ENCODE peak calls at places on chromosomes 4 and X, in five cellular contexts. U is heart right ventricle, T is mammary epithelial cell, L is heart left ventricle, E is IMR-90. P is an unnamed sample.

GRCh38 chr4:84938316-84938715 is 28.2 kb downstream of the WDFY3 start:
- DNase-seq in T (peak; percentile 33), E (peak; percentile 68), U (no peak), L (peak; percentile 30), P (no peak)

GRCh38 chr4:73021634-73022033 is 47.9 kb downstream of the COX18 start:
- DNase-seq in E (peak; percentile 31), L (no peak), T (peak; percentile 34), U (no peak), P (no peak)

GRCh38 chr4:151359576-151359975 is 34.2 kb upstream of the SH3D19 start:
- DNase-seq in T (no peak), E (no peak), U (no peak), L (no peak), P (no peak)

GRCh38 chrX:114580336-114580735 is 3.5 kb upstream of the HTR2C start:
- DNase-seq in U (no peak), L (no peak), E (no peak), T (no peak), P (no peak)

GRCh38 chr4:158172196-158172557 is 648 bp downstream of the GASK1B start:
- DNase-seq in U (no peak), L (no peak), T (peak; percentile 37), E (peak; percentile 63), P (no peak)

GRCh38 chrX:94961730-94962129 is 1287.7 kb downstream of the FAM133A start:
- DNase-seq in T (no peak), L (no peak), E (no peak), U (no peak), P (no peak)

GRCh38 chr4:85737254-85737653 is 262.3 kb downstream of the ARHGAP24 start:
- DNase-seq in E (no peak), U (no peak), L (no peak), T (no peak), P (no peak)

GRCh38 chr4:178556796-178557195 is 1114.6 kb upstream of the AGA start:
- DNase-seq in L (no peak), E (no peak), U (no peak), T (no peak), P (no peak)

GRCh38 chr4:172830295-172830764 is 338.3 kb upstream of the GALNT7 start:
- DNase-seq in L (no peak), U (no peak), T (no peak), E (peak; percentile 21), P (no peak)

GRCh38 chr4:56311299-56311975 is 75.9 kb downstream of the AASDH start:
- DNase-seq in L (no peak), T (no peak), E (no peak), U (no peak), P (no peak)

GRCh38 chr4:30720021-30720655 is at the start of gene PCDH7:
- DNase-seq in U (peak; percentile 23), E (peak; percentile 73), T (peak; percentile 74), L (peak; percentile 39), P (peak; percentile 55)

GRCh38 chr4:151485541-151486131 is 76.7 kb downstream of the FHIP1A start:
- DNase-seq in U (no peak), L (no peak), T (no peak), E (no peak), P (no peak)

GRCh38 chr4:145870155-145871020 is 68.2 kb downstream of the ZNF827 start:
- DNase-seq in T (peak; percentile 18), L (no peak), E (no peak), U (no peak), P (no peak)

GRCh38 chrX:23035493-23035892 is 35.7 kb downstream of the DDX53 start:
- DNase-seq in U (no peak), T (no peak), L (no peak), E (no peak), P (no peak)

GRCh38 chr4:32847466-32847865 is 2127.3 kb downstream of the PCDH7 start:
- DNase-seq in U (no peak), E (no peak), T (no peak), L (no peak), P (no peak)

GRCh38 chrX:43448688-43449087 is 207.4 kb upstream of the MAOA start:
- DNase-seq in U (no peak), T (no peak), E (no peak), L (no peak), P (no peak)

GRCh38 chr4:4269326-4269725 is 20.6 kb downstream of the LYAR start:
- DNase-seq in L (no peak), E (no peak), U (no peak), T (no peak), P (no peak)

GRCh38 chr4:123819362-123820035 is 422.9 kb downstream of the SPRY1 start:
- DNase-seq in L (no peak), E (no peak), U (no peak), T (peak; percentile 82), P (no peak)

GRCh38 chr4:136012250-136012649 is 1520.0 kb downstream of the PCDH18 start:
- DNase-seq in T (no peak), U (no peak), E (no peak), L (no peak), P (no peak)

GRCh38 chrX:9912341-9912740 is 54.8 kb upstream of the CLDN34 start:
- DNase-seq in T (peak; percentile 67), L (no peak), U (no peak), E (peak; percentile 45), P (no peak)

GRCh38 chrX:74670028-74670427 is 55.6 kb upstream of the RLIM start:
- DNase-seq in E (no peak), L (no peak), U (no peak), T (no peak), P (no peak)

GRCh38 chrX:151098996-151099395 is 77.4 kb upstream of the GPR50 start:
- DNase-seq in E (no peak), U (no peak), T (no peak), L (no peak), P (no peak)

GRCh38 chrX:41491267-41492004 is 44.3 kb downstream of the NYX start:
- DNase-seq in E (peak; percentile 96), L (no peak), T (peak; percentile 90), U (no peak), P (no peak)

GRCh38 chr4:152211936-152212675 is 323.8 kb downstream of the FBXW7 start:
- DNase-seq in U (no peak), E (no peak), T (no peak), L (no peak), P (no peak)

GRCh38 chr4:139558235-139559094 is 2.4 kb upstream of the SETD7 start:
- DNase-seq in E (no peak), U (no peak), L (no peak), T (no peak), P (no peak)

GRCh38 chr4:139557506-139558110 is 1.6 kb upstream of the SETD7 start:
- DNase-seq in T (no peak), L (no peak), E (no peak), U (no peak), P (no peak)

GRCh38 chr4:139560396-139561084 is 4.5 kb upstream of the SETD7 start:
- DNase-seq in U (no peak), T (no peak), L (peak; percentile 43), E (no peak), P (no peak)

GRCh38 chr4:139559692-139560091 is 3.7 kb upstream of the SETD7 start:
- DNase-seq in U (no peak), E (no peak), T (no peak), L (peak; percentile 34), P (no peak)

GRCh38 chr4:139559095-139559490 is 3.1 kb upstream of the SETD7 start:
- DNase-seq in U (no peak), T (no peak), L (no peak), E (no peak), P (no peak)
- H3K27ac ChIP-seq in U (no peak overlapping the region), T (no peak overlapping the region), L (peak overlapping the region; percentile 78), E (no peak overlapping the region), P (peak overlapping the region; percentile 47)

GRCh38 chr4:2044542-2045517 is 14.3 kb upstream of the NAT8L start:
- DNase-seq in E (no peak), U (no peak), L (no peak), T (no peak), P (no peak)
- H3K27me3 ChIP-seq in E (peaks cover 15% of the 10 kb centered on the region), U (peaks cover 63% of the 10 kb centered on the region), L (peaks cover 39% of the 10 kb centered on the region), T (peaks cover 4% of the 10 kb centered on the region), P (no peaks in the 10 kb centered on the region)

GRCh38 chr4:185506422-185506821 is 28.9 kb downstream of the PDLIM3 start:
- DNase-seq in U (no peak), E (no peak), L (no peak), T (no peak), P (no peak)

GRCh38 chr4:185500035-185500434 is 28.5 kb upstream of the CCDC110 start:
- DNase-seq in T (no peak), E (no peak), U (no peak), L (no peak), P (no peak)

GRCh38 chr4:185508162-185508561 is 27.1 kb downstream of the PDLIM3 start:
- DNase-seq in T (peak; percentile 84), U (no peak), E (no peak), L (no peak), P (no peak)

GRCh38 chr4:185500576-185500975 is 29.0 kb upstream of the CCDC110 start:
- DNase-seq in L (no peak), T (no peak), U (no peak), E (no peak), P (no peak)

DNA sequence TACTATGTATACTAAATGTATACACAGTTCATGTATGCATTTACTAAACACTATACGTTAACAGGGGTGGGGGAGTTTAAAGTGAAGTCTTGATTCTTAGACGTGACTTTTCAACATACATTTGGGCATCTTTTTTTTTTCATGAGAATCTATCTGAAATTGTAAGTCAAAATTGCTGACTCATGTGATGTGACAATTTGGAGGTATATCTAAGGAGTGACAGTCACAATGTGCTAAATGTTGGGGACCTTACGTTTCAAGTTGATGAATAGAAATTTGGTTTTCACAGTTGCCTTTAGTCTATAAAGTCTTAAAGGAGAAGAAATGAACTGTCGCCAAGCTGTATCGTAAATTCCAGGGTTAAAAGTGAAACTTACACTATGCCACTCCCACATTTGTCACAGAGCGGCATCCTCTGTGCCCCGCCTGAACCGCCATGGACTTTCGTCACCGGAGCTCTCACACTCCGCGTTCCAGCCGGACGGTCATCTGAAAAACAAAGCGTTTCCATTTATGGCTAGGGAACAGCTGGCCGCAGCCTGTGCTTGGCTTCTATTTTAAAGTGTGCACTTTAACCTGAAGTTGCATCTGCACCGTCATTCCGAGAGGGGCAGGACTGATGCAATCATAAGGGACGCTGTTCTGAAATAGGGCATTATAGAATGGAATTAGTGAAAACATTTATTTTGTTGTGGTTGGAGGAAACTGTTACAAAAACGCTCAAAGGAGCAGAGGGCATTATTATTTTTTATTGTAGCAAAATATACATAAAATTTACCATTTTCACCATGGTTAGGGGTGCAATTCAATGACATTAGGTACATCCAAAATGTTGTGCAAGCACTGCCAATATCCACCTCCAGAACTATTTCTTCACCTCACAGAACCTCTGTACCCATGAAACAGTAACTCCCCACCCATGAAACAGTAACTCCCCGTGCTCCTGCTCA is 30.9 kb downstream of the PDLIM3 start:
- DNase-seq in L (peak; percentile 90), T (no peak), U (peak; percentile 81), E (peak; percentile 75), P (no peak)
- H3K27ac ChIP-seq in L (peak overlapping the region; percentile 18), T (no peak overlapping the region), U (peak overlapping the region; percentile 80), E (peak overlapping the region; percentile 58), P (no peak overlapping the region)

GRCh38 chr4:7171191-7171900 is 21.0 kb upstream of the SORCS2 start:
- DNase-seq in T (peak; percentile 59), E (no peak), U (no peak), L (no peak), P (no peak)

GRCh38 chr4:7173821-7174220 is 18.5 kb upstream of the SORCS2 start:
- DNase-seq in T (no peak), E (no peak), U (no peak), L (no peak), P (no peak)

GRCh38 chr4:7170012-7170411 is 22.3 kb upstream of the SORCS2 start:
- DNase-seq in E (no peak), U (no peak), L (no peak), T (no peak), P (no peak)

GRCh38 chr4:7172946-7173345 is 19.4 kb upstream of the SORCS2 start:
- DNase-seq in E (no peak), L (no peak), T (no peak), U (no peak), P (no peak)

GRCh38 chr4:7172508-7172907 is 19.8 kb upstream of the SORCS2 start:
- DNase-seq in E (no peak), T (no peak), L (no peak), U (no peak), P (no peak)
- H3K27me3 ChIP-seq in E (peaks cover 35% of the 10 kb centered on the region), T (peaks cover 2% of the 10 kb centered on the region), L (no peaks in the 10 kb centered on the region), U (no peaks in the 10 kb centered on the region), P (no peaks in the 10 kb centered on the region)

P was measured in dorsolateral prefrontal cortex.